ENCODE peak calls at places on chromosome 11, in six cellular contexts. V is spleen, F is HCT116, A is prostate gland, H is breast epithelium, M is suprapubic skin. J is an unnamed sample.

GRCh38 chr11:102330226-102330625 is 12.9 kb downstream of the BIRC3 start:
- DNase-seq in H (no peak), F (no peak), V (no peak), M (no peak), A (no peak), J (no peak)

GRCh38 chr11:2196970-2197770 is 25.6 kb upstream of the TH start:
- DNase-seq in A (peak; percentile 77), H (peak; percentile 78), M (no peak), V (peak; percentile 94), F (peak; percentile 54), J (peak; percentile 94)

GRCh38 chr11:64036081-64037026 is 623 bp downstream of the FLRT1 start:
- DNase-seq in H (no peak), F (no peak), V (no peak), A (no peak), M (no peak), J (no peak)

GRCh38 chr11:102163368-102163767 is 53.1 kb downstream of the YAP1 start:
- DNase-seq in V (no peak), A (no peak), M (no peak), F (no peak), H (no peak), J (no peak)

GRCh38 chr11:134504146-134504905 is 92.3 kb upstream of the B3GAT1 start:
- DNase-seq in V (peak; percentile 68), H (no peak), A (no peak), M (no peak), F (no peak), J (no peak)

GRCh38 chr11:61586792-61587430 is 6.0 kb upstream of the SYT7 start:
- DNase-seq in M (no peak), V (no peak), H (no peak), A (peak; percentile 84), F (no peak), J (no peak)

GRCh38 chr11:103927535-103927934 is 108.9 kb upstream of the DDI1 start:
- DNase-seq in H (no peak), F (no peak), M (no peak), A (no peak), V (no peak), J (no peak)

GRCh38 chr11:119206512-119207299 is 567 bp downstream of the CBL start:
- DNase-seq in V (peak; percentile 93), A (peak; percentile 19), H (peak; percentile 45), M (peak; percentile 83), F (no peak), J (no peak)

GRCh38 chr11:25247336-25247735 is 750.5 kb downstream of the LUZP2 start:
- DNase-seq in A (no peak), V (no peak), M (no peak), H (no peak), F (no peak), J (no peak)

GRCh38 chr11:10778217-10778970 is 27.3 kb downstream of the CTR9 start:
- DNase-seq in V (no peak), A (no peak), F (no peak), H (no peak), M (no peak), J (no peak)

GRCh38 chr11:9840460-9841004 is 176.7 kb downstream of the SWAP70 start:
- DNase-seq in V (no peak), A (no peak), H (no peak), M (no peak), F (no peak), J (no peak)

GRCh38 chr11:8584511-8584910 is 9.5 kb downstream of the STK33 start:
- DNase-seq in H (no peak), M (no peak), V (no peak), A (no peak), F (no peak), J (no peak)

GRCh38 chr11:117058761-117059233 is 39.4 kb downstream of the SIK3 start:
- DNase-seq in F (no peak), M (no peak), H (no peak), V (no peak), A (no peak), J (no peak)

GRCh38 chr11:60514055-60514454 is 1.1 kb upstream of the MS4A13 start:
- DNase-seq in A (no peak), F (no peak), M (no peak), V (no peak), H (no peak), J (no peak)

GRCh38 chr11:1228921-1229451 is 6.1 kb downstream of the MUC5B start:
- DNase-seq in V (peak; percentile 64), F (no peak), A (no peak), H (no peak), M (peak; percentile 66), J (no peak)

GRCh38 chr11:13368041-13368446 is 90.5 kb downstream of the BMAL1 start:
- DNase-seq in F (no peak), A (no peak), H (no peak), V (no peak), M (no peak), J (no peak)

GRCh38 chr11:66081505-66081904 is 11.4 kb downstream of the PACS1 start:
- DNase-seq in V (peak; percentile 93), F (no peak), M (peak; percentile 83), H (peak; percentile 91), A (peak; percentile 92), J (no peak)

GRCh38 chr11:26976389-26976788 is 17.5 kb upstream of the FIBIN start:
- DNase-seq in A (no peak), F (no peak), V (no peak), M (no peak), H (no peak), J (no peak)

GRCh38 chr11:112408551-112408950 is 147.9 kb upstream of the PLET1 start:
- DNase-seq in V (no peak), A (no peak), H (no peak), M (no peak), F (no peak), J (no peak)

GRCh38 chr11:121517996-121518395 is 65.2 kb upstream of the SORL1-AS1 start:
- DNase-seq in V (no peak), M (no peak), F (no peak), A (no peak), H (no peak), J (no peak)

GRCh38 chr11:119691020-119691666 is 37.9 kb downstream of the NECTIN1 start:
- DNase-seq in A (no peak), H (no peak), F (no peak), M (no peak), V (no peak), J (no peak)

GRCh38 chr11:65781152-65781961 is 581 bp upstream of the AP5B1 start:
- DNase-seq in A (peak; percentile 46), H (no peak), M (peak; percentile 84), F (no peak), V (peak; percentile 84), J (no peak)

GRCh38 chr11:77276271-77276670 is 25.2 kb downstream of the GDPD4 start:
- DNase-seq in A (no peak), F (no peak), V (no peak), M (no peak), H (no peak), J (no peak)

GRCh38 chr11:100328626-100329340 is 358.3 kb upstream of the ARHGAP42 start:
- DNase-seq in F (no peak), H (no peak), A (no peak), V (no peak), M (no peak), J (no peak)

GRCh38 chr11:31237819-31238771 is 131.4 kb downstream of the DCDC1 start:
- DNase-seq in A (no peak), F (no peak), H (no peak), M (no peak), V (no peak), J (no peak)

GRCh38 chr11:99585606-99586005 is 564.9 kb downstream of the CNTN5 start:
- DNase-seq in M (no peak), V (no peak), A (no peak), F (no peak), H (no peak), J (no peak)

GRCh38 chr11:125554038-125554437 is 15.2 kb upstream of the EI24 start:
- DNase-seq in A (no peak), M (no peak), F (peak; percentile 13), H (no peak), V (no peak), J (no peak)

GRCh38 chr11:10302744-10303557 is 1.9 kb upstream of the ADM start:
- DNase-seq in F (no peak), A (peak; percentile 92), V (peak; percentile 96), H (peak; percentile 88), M (peak; percentile 96), J (peak; percentile 95)

GRCh38 chr11:76229690-76230240 is 23.5 kb upstream of the WNT11 start:
- DNase-seq in H (no peak), M (no peak), F (no peak), A (no peak), V (no peak), J (no peak)

GRCh38 chr11:114084414-114084813 is 24.9 kb downstream of the ZBTB16 start:
- DNase-seq in A (no peak), V (no peak), F (no peak), M (no peak), H (no peak), J (no peak)

GRCh38 chr11:15379483-15379882 is 264.8 kb downstream of the INSC start:
- DNase-seq in M (no peak), A (no peak), H (no peak), V (no peak), F (no peak), J (no peak)
- TF ChIP-seq CTCF in M (no peak), A (no peak), H (no peak), V (no peak), F (no peak), J (no peak)

GRCh38 chr11:6606471-6607189 is 3.1 kb downstream of the ILK start:
- DNase-seq in A (peak; percentile 86), M (peak; percentile 94), V (peak; percentile 92), H (peak; percentile 93), F (peak; percentile 65), J (peak; percentile 98)
- TF ChIP-seq POLR2AphosphoS5 in A (peak; percentile 95), M (peak; percentile 44), V (peak; percentile 87), H (peak; percentile 54), F (peak; percentile 88), J (no peak)

GRCh38 chr11:35171226-35171625 is 32.3 kb downstream of the CD44 start:
- DNase-seq in H (no peak), M (no peak), A (no peak), F (no peak), V (no peak), J (no peak)
- H3K4me1 ChIP-seq in H (peaks cover 26% of the 10 kb centered on the region), M (peaks cover 89% of the 10 kb centered on the region), A (peaks cover 9% of the 10 kb centered on the region), F (peaks cover 90% of the 10 kb centered on the region), V (peaks cover 100% of the 10 kb centered on the region), J (peaks cover 94% of the 10 kb centered on the region)

GRCh38 chr11:12088047-12088481 is 22.3 kb upstream of the MICAL2 start:
- DNase-seq in A (peak; percentile 69), M (no peak), H (peak; percentile 69), V (no peak), F (no peak), J (no peak)
- TF ChIP-seq CTCF in A (peak; percentile 70), M (peak; percentile 48), H (no peak), V (no peak), F (peak; percentile 32), J (peak; percentile 75)

DNA sequence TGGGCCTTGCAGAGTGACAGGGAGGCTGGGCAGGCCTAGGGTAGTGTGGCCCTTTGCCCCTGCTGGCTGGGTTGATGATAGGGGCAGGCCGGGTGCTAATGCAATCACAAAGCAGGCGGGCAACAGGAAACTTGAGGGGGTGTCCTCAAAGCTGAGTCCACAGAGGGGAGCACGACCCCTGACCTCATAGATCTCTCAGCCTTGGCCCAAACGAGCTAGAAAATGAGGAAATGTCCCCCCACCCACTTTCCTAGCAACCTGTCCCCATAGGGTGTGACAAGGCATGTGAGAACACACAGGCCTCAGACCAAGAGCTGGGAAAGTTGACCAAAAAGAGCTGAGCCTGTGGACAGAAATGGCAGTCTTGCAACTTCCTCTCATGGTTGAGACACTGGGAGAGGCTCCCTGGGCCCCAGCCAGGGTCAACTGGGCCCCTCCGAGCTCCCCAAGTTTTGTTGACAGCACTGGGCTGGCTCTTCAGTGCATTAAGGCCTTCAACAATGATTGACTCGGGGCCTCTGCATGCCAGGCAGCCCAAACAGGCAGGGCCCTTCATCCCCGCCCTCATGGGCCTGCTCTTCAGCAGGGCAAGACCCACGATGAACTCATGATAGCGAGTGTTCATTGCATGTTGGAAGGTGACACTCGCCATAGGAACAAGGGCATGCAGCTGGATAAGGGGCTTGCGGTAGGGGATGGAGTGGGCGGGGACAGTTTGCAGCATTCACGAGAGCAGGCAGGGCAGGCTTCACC is 9.8 kb upstream of the SPI1 start:
- DNase-seq in A (no peak), F (no peak), V (peak; percentile 86), H (no peak), M (no peak), J (no peak)
- TF ChIP-seq POLR2AphosphoS5 in A (no peak), F (no peak), V (peak; percentile 33), H (no peak), M (no peak), J (no peak)

J was measured in esophagus muscularis mucosa.